ENCODE peak calls at places on chromosome 1, in seven cellular contexts. One of them, this sample, is unnamed. For H3K4me1 and H3K9me3, the result is how much of the 10 kb centered on the place peaks cover.

GRCh38 chr1:36163426-36163825 is 7.5 kb downstream of the MAP7D1 start:
- DNase-seq in right cardiac atrium: no peak
- DNase-seq in effector memory CD4-positive, alpha-beta T cell: no peak
- DNase-seq in SK-N-SH: no peak
- DNase-seq in hepatocyte: no peak
- DNase-seq in heart left ventricle: no peak
- DNase-seq in suprapubic skin: no peak
- DNase-seq in this sample: no peak

GRCh38 chr1:8589571-8589970 is 227.9 kb downstream of the RERE start:
- DNase-seq in SK-N-SH: no peak
- DNase-seq in right cardiac atrium: no peak
- DNase-seq in hepatocyte: no peak
- DNase-seq in heart left ventricle: no peak
- DNase-seq in effector memory CD4-positive, alpha-beta T cell: no peak
- DNase-seq in suprapubic skin: no peak
- DNase-seq in this sample: no peak

GRCh38 chr1:206035027-206035426 is 11.3 kb upstream of the CTSE start:
- DNase-seq in right cardiac atrium: no peak
- DNase-seq in effector memory CD4-positive, alpha-beta T cell: no peak
- DNase-seq in suprapubic skin: no peak
- DNase-seq in SK-N-SH: no peak
- DNase-seq in hepatocyte: no peak
- DNase-seq in heart left ventricle: no peak
- DNase-seq in this sample: no peak

GRCh38 chr1:41613646-41614592 is 129.4 kb upstream of the EDN2 start:
- DNase-seq in SK-N-SH: peak
- DNase-seq in right cardiac atrium: no peak
- DNase-seq in effector memory CD4-positive, alpha-beta T cell: no peak
- DNase-seq in hepatocyte: no peak
- DNase-seq in suprapubic skin: no peak
- DNase-seq in heart left ventricle: no peak
- DNase-seq in this sample: no peak

GRCh38 chr1:24925082-24925779 is 4.8 kb downstream of the RUNX3 start:
- DNase-seq in hepatocyte: no peak
- DNase-seq in SK-N-SH: no peak
- DNase-seq in effector memory CD4-positive, alpha-beta T cell: peak
- DNase-seq in suprapubic skin: no peak
- DNase-seq in right cardiac atrium: no peak
- DNase-seq in heart left ventricle: no peak
- DNase-seq in this sample: peak

GRCh38 chr1:42962641-42963377 is 4.1 kb upstream of the SLC2A1 start:
- DNase-seq in hepatocyte: peak
- DNase-seq in effector memory CD4-positive, alpha-beta T cell: no peak
- DNase-seq in suprapubic skin: no peak
- DNase-seq in right cardiac atrium: peak
- DNase-seq in SK-N-SH: no peak
- DNase-seq in heart left ventricle: peak
- DNase-seq in this sample: no peak

GRCh38 chr1:160996195-160996594 is 24.8 kb downstream of the F11R start:
- DNase-seq in effector memory CD4-positive, alpha-beta T cell: no peak
- DNase-seq in SK-N-SH: no peak
- DNase-seq in suprapubic skin: no peak
- DNase-seq in hepatocyte: no peak
- DNase-seq in right cardiac atrium: no peak
- DNase-seq in heart left ventricle: no peak
- DNase-seq in this sample: no peak

GRCh38 chr1:108051625-108052382 is 86.8 kb upstream of the VAV3 start:
- DNase-seq in heart left ventricle: no peak
- DNase-seq in right cardiac atrium: no peak
- DNase-seq in suprapubic skin: no peak
- DNase-seq in hepatocyte: peak
- DNase-seq in effector memory CD4-positive, alpha-beta T cell: no peak
- DNase-seq in SK-N-SH: no peak
- DNase-seq in this sample: no peak

GRCh38 chr1:201166964-201167624 is 12.8 kb upstream of the TMEM9 start:
- DNase-seq in hepatocyte: no peak
- DNase-seq in right cardiac atrium: no peak
- DNase-seq in heart left ventricle: no peak
- DNase-seq in effector memory CD4-positive, alpha-beta T cell: no peak
- DNase-seq in suprapubic skin: peak
- DNase-seq in SK-N-SH: no peak
- DNase-seq in this sample: no peak

GRCh38 chr1:40712997-40713396 is 21.5 kb downstream of the NFYC start:
- DNase-seq in hepatocyte: no peak
- DNase-seq in suprapubic skin: no peak
- DNase-seq in SK-N-SH: no peak
- DNase-seq in heart left ventricle: no peak
- DNase-seq in effector memory CD4-positive, alpha-beta T cell: no peak
- DNase-seq in right cardiac atrium: no peak
- DNase-seq in this sample: peak

GRCh38 chr1:17135530-17135929 is 16.3 kb upstream of the PADI2 start:
- DNase-seq in heart left ventricle: no peak
- DNase-seq in SK-N-SH: no peak
- DNase-seq in hepatocyte: no peak
- DNase-seq in effector memory CD4-positive, alpha-beta T cell: no peak
- DNase-seq in suprapubic skin: no peak
- DNase-seq in right cardiac atrium: no peak
- DNase-seq in this sample: no peak

GRCh38 chr1:201885531-201886075 is 3.1 kb upstream of the SHISA4 start:
- DNase-seq in heart left ventricle: no peak
- DNase-seq in hepatocyte: no peak
- DNase-seq in effector memory CD4-positive, alpha-beta T cell: no peak
- DNase-seq in suprapubic skin: no peak
- DNase-seq in right cardiac atrium: no peak
- DNase-seq in SK-N-SH: no peak
- DNase-seq in this sample: no peak

GRCh38 chr1:169570172-169570574 is 16.1 kb downstream of the F5 start:
- DNase-seq in hepatocyte: peak
- DNase-seq in effector memory CD4-positive, alpha-beta T cell: no peak
- DNase-seq in right cardiac atrium: no peak
- DNase-seq in SK-N-SH: no peak
- DNase-seq in heart left ventricle: no peak
- DNase-seq in suprapubic skin: no peak
- DNase-seq in this sample: no peak

GRCh38 chr1:9350011-9350907 is 57.6 kb downstream of the SPSB1 start:
- DNase-seq in hepatocyte: no peak
- DNase-seq in effector memory CD4-positive, alpha-beta T cell: no peak
- DNase-seq in suprapubic skin: no peak
- DNase-seq in right cardiac atrium: peak
- DNase-seq in heart left ventricle: peak
- DNase-seq in SK-N-SH: no peak
- DNase-seq in this sample: no peak

GRCh38 chr1:145859491-145860159 is 744 bp upstream of the PIAS3 start:
- DNase-seq in heart left ventricle: peak
- DNase-seq in hepatocyte: peak
- DNase-seq in effector memory CD4-positive, alpha-beta T cell: peak
- DNase-seq in right cardiac atrium: peak
- DNase-seq in suprapubic skin: peak
- DNase-seq in SK-N-SH: peak
- DNase-seq in this sample: peak

GRCh38 chr1:70477090-70477489 is 66.0 kb downstream of the CTH start:
- DNase-seq in right cardiac atrium: no peak
- DNase-seq in SK-N-SH: no peak
- DNase-seq in hepatocyte: no peak
- DNase-seq in suprapubic skin: no peak
- DNase-seq in effector memory CD4-positive, alpha-beta T cell: no peak
- DNase-seq in heart left ventricle: no peak
- DNase-seq in this sample: no peak

GRCh38 chr1:66300280-66300973 is 233.5 kb upstream of the SGIP1 start:
- DNase-seq in hepatocyte: no peak
- DNase-seq in SK-N-SH: no peak
- DNase-seq in right cardiac atrium: peak
- DNase-seq in effector memory CD4-positive, alpha-beta T cell: no peak
- DNase-seq in heart left ventricle: peak
- DNase-seq in suprapubic skin: no peak
- DNase-seq in this sample: no peak

GRCh38 chr1:200311256-200311655 is 98.6 kb downstream of the ZNF281 start:
- DNase-seq in right cardiac atrium: no peak
- DNase-seq in heart left ventricle: no peak
- DNase-seq in SK-N-SH: no peak
- DNase-seq in suprapubic skin: no peak
- DNase-seq in hepatocyte: no peak
- DNase-seq in effector memory CD4-positive, alpha-beta T cell: no peak
- DNase-seq in this sample: no peak

GRCh38 chr1:44693159-44693558 is 18.6 kb downstream of the ARMH1 start:
- DNase-seq in effector memory CD4-positive, alpha-beta T cell: no peak
- DNase-seq in suprapubic skin: no peak
- DNase-seq in hepatocyte: no peak
- DNase-seq in heart left ventricle: no peak
- DNase-seq in SK-N-SH: no peak
- DNase-seq in right cardiac atrium: no peak
- DNase-seq in this sample: no peak

GRCh38 chr1:201354151-201354900 is 23.2 kb downstream of the TNNT2 start:
- DNase-seq in right cardiac atrium: peak
- DNase-seq in hepatocyte: no peak
- DNase-seq in effector memory CD4-positive, alpha-beta T cell: no peak
- DNase-seq in SK-N-SH: no peak
- DNase-seq in heart left ventricle: no peak
- DNase-seq in suprapubic skin: peak
- DNase-seq in this sample: no peak

GRCh38 chr1:41766546-41766945 is 152.2 kb downstream of the HIVEP3 start:
- DNase-seq in hepatocyte: no peak
- DNase-seq in suprapubic skin: no peak
- DNase-seq in heart left ventricle: no peak
- DNase-seq in SK-N-SH: no peak
- DNase-seq in effector memory CD4-positive, alpha-beta T cell: no peak
- DNase-seq in right cardiac atrium: no peak
- DNase-seq in this sample: no peak

GRCh38 chr1:65309317-65310077 is at the start of gene DNAJC6:
- DNase-seq in effector memory CD4-positive, alpha-beta T cell: no peak
- DNase-seq in SK-N-SH: peak
- DNase-seq in hepatocyte: peak
- DNase-seq in heart left ventricle: peak
- DNase-seq in right cardiac atrium: peak
- DNase-seq in suprapubic skin: no peak
- DNase-seq in this sample: peak

GRCh38 chr1:226181996-226182714 is 4.4 kb downstream of the ACBD3 start:
- DNase-seq in effector memory CD4-positive, alpha-beta T cell: no peak
- DNase-seq in right cardiac atrium: peak
- DNase-seq in SK-N-SH: peak
- DNase-seq in heart left ventricle: peak
- DNase-seq in hepatocyte: peak
- DNase-seq in suprapubic skin: peak
- DNase-seq in this sample: no peak

DNA sequence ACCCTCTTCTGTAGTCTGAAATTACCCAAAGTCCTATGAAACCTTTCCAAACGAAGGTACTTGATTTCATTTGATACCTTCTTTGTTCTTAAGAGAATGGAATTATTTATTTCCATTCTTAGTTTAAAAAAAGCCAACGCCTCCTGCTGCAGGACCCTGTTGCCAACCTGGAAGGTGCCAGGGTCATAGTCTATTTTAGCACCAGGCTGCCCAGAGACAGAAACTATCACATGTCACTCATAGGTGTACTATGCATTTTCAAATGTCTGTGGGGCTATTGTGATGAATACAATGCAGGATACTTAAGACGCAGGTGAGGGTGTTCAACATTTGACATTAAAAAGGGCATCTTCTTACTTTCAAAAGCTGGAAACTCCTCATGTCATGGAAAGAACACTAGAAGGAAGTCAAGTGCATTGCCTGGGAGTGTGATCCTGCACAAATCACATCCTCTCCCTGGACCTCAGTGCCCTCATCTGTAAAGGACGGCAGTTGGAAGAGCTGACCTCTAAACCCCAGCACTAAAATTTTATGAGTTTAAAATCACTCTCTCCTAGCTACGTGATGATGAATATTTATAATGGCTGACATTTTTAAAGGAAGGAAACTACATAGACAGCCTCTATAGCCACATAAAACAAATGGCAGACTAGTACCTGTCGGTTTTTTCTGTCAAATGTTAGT is 107.3 kb upstream of the SYT6 start:
- DNase-seq in right cardiac atrium: no peak
- DNase-seq in heart left ventricle: no peak
- DNase-seq in hepatocyte: no peak
- DNase-seq in SK-N-SH: no peak
- DNase-seq in suprapubic skin: no peak
- DNase-seq in effector memory CD4-positive, alpha-beta T cell: no peak
- DNase-seq in this sample: no peak
- H3K4me1 ChIP-seq in right cardiac atrium: under half
- H3K4me1 ChIP-seq in heart left ventricle: under half
- H3K4me1 ChIP-seq in hepatocyte: under half
- H3K4me1 ChIP-seq in SK-N-SH: under half
- H3K4me1 ChIP-seq in suprapubic skin: under half
- H3K4me1 ChIP-seq in effector memory CD4-positive, alpha-beta T cell: under half
- H3K4me1 ChIP-seq in this sample: under half

GRCh38 chr1:236261033-236261432 is 20.7 kb downstream of the ERO1B start:
- DNase-seq in right cardiac atrium: no peak
- DNase-seq in effector memory CD4-positive, alpha-beta T cell: no peak
- DNase-seq in suprapubic skin: no peak
- DNase-seq in SK-N-SH: no peak
- DNase-seq in heart left ventricle: no peak
- DNase-seq in hepatocyte: no peak
- DNase-seq in this sample: no peak

GRCh38 chr1:236258114-236258609 is 23.6 kb downstream of the ERO1B start:
- DNase-seq in effector memory CD4-positive, alpha-beta T cell: no peak
- DNase-seq in heart left ventricle: no peak
- DNase-seq in hepatocyte: no peak
- DNase-seq in right cardiac atrium: no peak
- DNase-seq in suprapubic skin: no peak
- DNase-seq in SK-N-SH: no peak
- DNase-seq in this sample: no peak

GRCh38 chr1:236253918-236254637 is 27.7 kb downstream of the ERO1B start:
- DNase-seq in hepatocyte: no peak
- DNase-seq in SK-N-SH: no peak
- DNase-seq in effector memory CD4-positive, alpha-beta T cell: no peak
- DNase-seq in suprapubic skin: no peak
- DNase-seq in heart left ventricle: no peak
- DNase-seq in right cardiac atrium: no peak
- DNase-seq in this sample: no peak

GRCh38 chr1:236261898-236262297 is 19.9 kb downstream of the ERO1B start:
- DNase-seq in right cardiac atrium: no peak
- DNase-seq in hepatocyte: no peak
- DNase-seq in heart left ventricle: no peak
- DNase-seq in SK-N-SH: no peak
- DNase-seq in effector memory CD4-positive, alpha-beta T cell: no peak
- DNase-seq in suprapubic skin: no peak
- DNase-seq in this sample: no peak

GRCh38 chr1:236259043-236259442 is 22.7 kb downstream of the ERO1B start:
- DNase-seq in hepatocyte: no peak
- DNase-seq in effector memory CD4-positive, alpha-beta T cell: no peak
- DNase-seq in right cardiac atrium: no peak
- DNase-seq in SK-N-SH: no peak
- DNase-seq in heart left ventricle: no peak
- DNase-seq in suprapubic skin: no peak
- DNase-seq in this sample: peak
- H3K9me3 ChIP-seq in hepatocyte: under half
- H3K9me3 ChIP-seq in effector memory CD4-positive, alpha-beta T cell: under half
- H3K9me3 ChIP-seq in right cardiac atrium: under half
- H3K9me3 ChIP-seq in SK-N-SH: under half
- H3K9me3 ChIP-seq in heart left ventricle: under half
- H3K9me3 ChIP-seq in suprapubic skin: under half
- H3K9me3 ChIP-seq in this sample: under half

GRCh38 chr1:31470794-31471315 is 57.8 kb downstream of the SERINC2 start:
- DNase-seq in SK-N-SH: no peak
- DNase-seq in suprapubic skin: no peak
- DNase-seq in right cardiac atrium: no peak
- DNase-seq in effector memory CD4-positive, alpha-beta T cell: no peak
- DNase-seq in hepatocyte: no peak
- DNase-seq in heart left ventricle: no peak
- DNase-seq in this sample: no peak
- H3K4me3 ChIP-seq in SK-N-SH: no peak
- H3K4me3 ChIP-seq in suprapubic skin: no peak
- H3K4me3 ChIP-seq in right cardiac atrium: no peak
- H3K4me3 ChIP-seq in effector memory CD4-positive, alpha-beta T cell: no peak
- H3K4me3 ChIP-seq in hepatocyte: no peak
- H3K4me3 ChIP-seq in heart left ventricle: no peak
- H3K4me3 ChIP-seq in this sample: no peak

GRCh38 chr1:234779160-234779538 is 169.2 kb upstream of the IRF2BP2 start:
- DNase-seq in heart left ventricle: no peak
- DNase-seq in SK-N-SH: no peak
- DNase-seq in suprapubic skin: no peak
- DNase-seq in effector memory CD4-positive, alpha-beta T cell: no peak
- DNase-seq in hepatocyte: peak
- DNase-seq in right cardiac atrium: no peak
- DNase-seq in this sample: no peak
- H3K4me1 ChIP-seq in heart left ventricle: under half
- H3K4me1 ChIP-seq in SK-N-SH: under half
- H3K4me1 ChIP-seq in suprapubic skin: under half
- H3K4me1 ChIP-seq in effector memory CD4-positive, alpha-beta T cell: under half
- H3K4me1 ChIP-seq in hepatocyte: under half
- H3K4me1 ChIP-seq in right cardiac atrium: under half
- H3K4me1 ChIP-seq in this sample: under half

This sample was measured in CD4-positive, alpha-beta memory T cell.